ENCODE peak calls at places on chromosomes 7 and 10, in ten cellular contexts. V is stomach; P is NCI-H524 treated with DMSO at 0.1 percent for 48 hours; Y is fibroblast of the aortic adventitia; Z is breast epithelium; O is ovary; T is fibroblast of lung; J is NB4; D is activated T-helper 1 cell treated with anti-CD3 and anti-CD28 coated beads, Interleukin-2, amount 50 U/mL, for 16 hours; R is DND-41. G is an unnamed sample.

GRCh38 chr7:102049765-102050164 is 232.3 kb downstream of the CUX1 start:
- DNase-seq in D (no peak), T (no peak), O (no peak), J (no peak), V (no peak), Z (no peak), Y (no peak), R (no peak), P (no peak), G (no peak)

GRCh38 chr7:91777522-91777921 is 103.0 kb downstream of the MTERF1 start:
- DNase-seq in Z (no peak), R (no peak), P (no peak), T (no peak), D (no peak), J (no peak), O (no peak), Y (peak), V (no peak), G (no peak)

GRCh38 chr10:106980711-106981460 is 183.6 kb downstream of the SORCS1 start:
- DNase-seq in D (no peak), Z (no peak), Y (no peak), J (no peak), V (no peak), O (no peak), T (no peak), P (no peak), R (no peak), G (no peak)

GRCh38 chr10:60809157-60809556 is 30.9 kb downstream of the CDK1 start:
- DNase-seq in Y (peak), Z (no peak), R (no peak), O (no peak), J (peak), V (no peak), P (no peak), D (no peak), T (no peak), G (no peak)

GRCh38 chr7:134706468-134706867 is 59.8 kb downstream of the BPGM start:
- DNase-seq in O (no peak), J (no peak), R (no peak), V (no peak), D (no peak), Z (no peak), P (no peak), T (no peak), Y (no peak), G (peak)

GRCh38 chr10:59135275-59135674 is 41.2 kb upstream of the PHYHIPL start:
- DNase-seq in J (no peak), P (no peak), V (no peak), R (no peak), O (no peak), Y (no peak), T (no peak), Z (no peak), D (no peak), G (no peak)

GRCh38 chr10:49176310-49177268 is 11.6 kb downstream of the TMEM273 start:
- DNase-seq in P (no peak), T (no peak), J (no peak), Y (no peak), R (no peak), O (no peak), Z (no peak), D (no peak), V (no peak), G (peak)

GRCh38 chr10:48458662-48459048 is 146.2 kb downstream of the ARHGAP22 start:
- DNase-seq in T (no peak), Y (no peak), V (no peak), O (no peak), J (no peak), P (no peak), Z (peak), R (no peak), D (no peak), G (no peak)

GRCh38 chr10:99661370-99661749 is 2.1 kb downstream of the ENTPD7 start:
- DNase-seq in D (no peak), J (no peak), R (no peak), P (no peak), T (peak), O (no peak), V (no peak), Y (peak), Z (no peak), G (no peak)

GRCh38 chr10:129046074-129046681 is 420.9 kb upstream of the MGMT start:
- DNase-seq in D (no peak), P (no peak), J (no peak), Z (no peak), T (no peak), V (no peak), Y (peak), R (no peak), O (no peak), G (peak)

GRCh38 chr7:89133357-89133756 is 337.8 kb upstream of the TEX47 start:
- DNase-seq in J (no peak), O (no peak), Y (no peak), Z (no peak), V (no peak), P (no peak), T (no peak), R (no peak), D (no peak), G (no peak)

GRCh38 chr7:113659419-113659818 is 259.4 kb downstream of the PPP1R3A start:
- DNase-seq in P (no peak), T (no peak), J (no peak), R (no peak), D (no peak), O (no peak), Z (no peak), Y (no peak), V (no peak), G (no peak)

GRCh38 chr10:25682203-25682950 is 251.7 kb upstream of the MYO3A start:
- DNase-seq in V (no peak), D (no peak), J (no peak), Z (no peak), O (no peak), P (no peak), R (no peak), Y (peak), T (peak), G (no peak)

GRCh38 chr10:130079614-130080460 is 30.8 kb downstream of the C10orf143 start:
- DNase-seq in V (no peak), P (no peak), R (no peak), O (no peak), Z (no peak), Y (no peak), T (no peak), D (no peak), J (no peak), G (no peak)

GRCh38 chr10:75071164-75071489 is 40.3 kb upstream of the SAMD8 start:
- DNase-seq in R (no peak), P (no peak), V (no peak), D (no peak), Y (no peak), Z (no peak), T (peak), J (no peak), O (no peak), G (no peak)

GRCh38 chr7:135260930-135261721 is 27.5 kb downstream of the STRA8 start:
- DNase-seq in Z (peak), Y (peak), V (no peak), D (no peak), P (no peak), J (no peak), T (peak), O (no peak), R (no peak), G (peak)

GRCh38 chr7:82183633-82184032 is 259.9 kb downstream of the CACNA2D1 start:
- DNase-seq in Y (peak), D (no peak), O (no peak), V (no peak), J (peak), P (no peak), T (peak), Z (no peak), R (no peak), G (no peak)

GRCh38 chr7:101792051-101792651 is 25.3 kb upstream of the CUX1 start:
- DNase-seq in D (no peak), R (no peak), J (no peak), Y (peak), T (peak), V (no peak), O (peak), Z (no peak), P (no peak), G (peak)

GRCh38 chr10:34176351-34176750 is 638.7 kb downstream of the PARD3 start:
- DNase-seq in J (no peak), V (no peak), Y (no peak), P (peak), D (no peak), Z (no peak), O (no peak), T (no peak), R (no peak), G (no peak)

GRCh38 chr10:59880976-59881510 is 25.3 kb downstream of the CCDC6 start:
- DNase-seq in R (no peak), J (no peak), D (peak), P (no peak), Z (no peak), Y (no peak), V (no peak), O (no peak), T (no peak), G (peak)

GRCh38 chr7:130732980-130733865 is 784 bp downstream of the KLF14 start:
- DNase-seq in V (peak), J (peak), T (peak), O (no peak), Z (no peak), D (no peak), R (no peak), P (peak), Y (no peak), G (peak)

GRCh38 chr7:157278167-157278790 is 58.5 kb upstream of the DNAJB6 start:
- DNase-seq in P (no peak), R (no peak), Y (no peak), D (no peak), T (no peak), Z (no peak), J (peak), O (no peak), V (no peak), G (peak)